ENCODE peak calls at places on chromosome 19, in five cellular contexts. Q is LNCaP clone FGC, P is esophagus squamous epithelium, V is colonic mucosa, U is coronary artery. W is an unnamed sample.

GRCh38 chr19:19997656-19998268 is 41.5 kb downstream of the ZNF682 start:
- DNase-seq in Q (no peak), P (no peak), V (no peak), U (no peak), W (peak)

GRCh38 chr19:33302974-33303790 is 848 bp upstream of the CEBPA start:
- DNase-seq in Q (peak), P (no peak), V (no peak), U (peak), W (peak)

GRCh38 chr19:10846500-10847202 is 1.6 kb upstream of the C19orf38 start:
- DNase-seq in Q (no peak), P (no peak), V (no peak), U (no peak), W (no peak)

GRCh38 chr19:33621811-33622504 is at the start of gene CHST8:
- DNase-seq in Q (no peak), P (no peak), V (peak), U (no peak), W (no peak)

GRCh38 chr19:52099497-52100138 is 4.1 kb upstream of the ZNF841 start:
- DNase-seq in Q (no peak), P (no peak), V (no peak), U (no peak), W (no peak)

GRCh38 chr19:9565900-9566705 is 18.2 kb downstream of the ZNF121 start:
- DNase-seq in Q (no peak), P (no peak), V (no peak), U (no peak), W (no peak)

GRCh38 chr19:49910179-49910578 is 13.5 kb upstream of the IL4I1 start:
- DNase-seq in Q (no peak), P (no peak), V (no peak), U (no peak), W (no peak)

GRCh38 chr19:21328402-21328801 is 808 bp downstream of the ZNF708 start:
- DNase-seq in Q (no peak), P (no peak), V (no peak), U (no peak), W (no peak)

GRCh38 chr19:31444931-31445330 is 95.7 kb upstream of the TSHZ3 start:
- DNase-seq in Q (no peak), P (no peak), V (no peak), U (no peak), W (no peak)

GRCh38 chr19:17076539-17076919 is 952 bp downstream of the MYO9B start:
- DNase-seq in Q (no peak), P (no peak), V (no peak), U (no peak), W (no peak)

GRCh38 chr19:58556633-58557252 is 1.7 kb downstream of the UBE2M start:
- DNase-seq in Q (no peak), P (no peak), V (peak), U (no peak), W (peak)

GRCh38 chr19:35414442-35414841 is 33.6 kb upstream of the FFAR2 start:
- DNase-seq in Q (no peak), P (no peak), V (no peak), U (no peak), W (no peak)

GRCh38 chr19:28646629-28647028 is 566.3 kb downstream of the UQCRFS1 start:
- DNase-seq in Q (no peak), P (no peak), V (no peak), U (no peak), W (no peak)

GRCh38 chr19:3606690-3607289 is at the start of gene TBXA2R:
- DNase-seq in Q (no peak), P (no peak), V (peak), U (peak), W (peak)

GRCh38 chr19:55778331-55778730 is 9.4 kb downstream of the RFPL4AL1 start:
- DNase-seq in Q (no peak), P (no peak), V (no peak), U (no peak), W (no peak)

GRCh38 chr19:55781112-55781511 is 12.2 kb downstream of the RFPL4AL1 start:
- DNase-seq in Q (no peak), P (no peak), V (no peak), U (no peak), W (no peak)

GRCh38 chr19:55777528-55777927 is 8.6 kb downstream of the RFPL4AL1 start:
- DNase-seq in Q (no peak), P (no peak), V (no peak), U (no peak), W (no peak)
- TF ChIP-seq CTCF in Q (peak), P (no peak), V (no peak), U (no peak), W (no peak)

DNA sequence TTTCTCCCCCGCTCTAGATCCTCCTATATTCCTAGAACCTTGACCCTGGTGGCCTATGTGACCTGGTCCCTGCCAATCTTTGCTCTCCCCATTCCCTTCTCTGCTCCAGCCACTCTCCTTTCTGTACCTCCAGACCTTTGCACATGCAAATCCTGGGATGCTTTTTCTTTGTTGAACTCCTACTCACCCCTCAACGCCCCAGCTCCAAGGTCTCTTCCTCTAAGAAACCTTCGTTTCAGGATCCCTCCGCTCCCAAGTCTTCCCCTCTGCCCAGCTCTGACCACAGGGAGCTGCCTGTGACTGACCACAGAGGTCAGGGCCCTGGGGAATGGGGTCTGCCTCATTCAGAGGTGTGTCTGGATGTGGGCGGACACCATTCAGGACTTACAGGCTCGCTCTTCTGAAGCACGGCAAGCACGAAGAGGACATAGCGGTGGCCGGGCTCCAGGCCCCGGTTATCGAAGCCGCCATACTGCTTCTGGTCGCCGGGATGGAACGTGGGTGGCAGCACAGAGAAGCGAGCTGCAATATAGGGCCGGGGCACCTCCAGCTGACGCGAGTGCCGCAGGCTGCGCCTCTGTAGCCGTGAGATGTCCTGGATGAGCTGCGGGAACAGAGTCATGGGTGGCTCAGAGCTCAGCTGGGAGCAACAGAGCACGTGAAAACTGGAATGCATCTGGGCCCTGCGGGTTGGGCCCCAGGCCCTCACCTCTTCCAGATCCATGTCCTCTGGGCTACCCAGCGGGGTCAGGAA is 120.9 kb downstream of the PTPRS start:
- DNase-seq in Q (no peak), P (no peak), V (no peak), U (no peak), W (no peak)
- TF ChIP-seq CTCF in Q (no peak), P (no peak), V (no peak), U (no peak), W (no peak)

DNA sequence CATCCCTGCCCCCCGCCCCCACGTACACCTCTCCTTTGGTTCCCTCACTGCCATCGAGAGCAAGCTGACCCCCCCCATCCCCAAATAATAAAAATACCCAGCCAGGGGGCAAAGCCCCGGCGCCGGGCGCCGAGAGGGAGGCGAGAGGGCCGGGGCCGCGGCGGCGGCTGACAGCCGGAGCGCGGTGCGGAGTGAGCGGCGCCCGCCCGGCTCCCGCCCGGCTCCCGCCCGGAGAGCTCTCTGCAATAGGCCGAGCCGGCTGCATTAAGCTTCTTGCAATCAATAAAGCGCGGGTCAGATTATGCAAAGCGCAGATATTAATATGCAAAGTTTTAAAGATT is 40.9 kb downstream of the DEDD2 start:
- DNase-seq in Q (no peak), P (no peak), V (no peak), U (no peak), W (no peak)
- TF ChIP-seq CTCF in Q (no peak), P (no peak), V (no peak), U (no peak), W (no peak)

DNA sequence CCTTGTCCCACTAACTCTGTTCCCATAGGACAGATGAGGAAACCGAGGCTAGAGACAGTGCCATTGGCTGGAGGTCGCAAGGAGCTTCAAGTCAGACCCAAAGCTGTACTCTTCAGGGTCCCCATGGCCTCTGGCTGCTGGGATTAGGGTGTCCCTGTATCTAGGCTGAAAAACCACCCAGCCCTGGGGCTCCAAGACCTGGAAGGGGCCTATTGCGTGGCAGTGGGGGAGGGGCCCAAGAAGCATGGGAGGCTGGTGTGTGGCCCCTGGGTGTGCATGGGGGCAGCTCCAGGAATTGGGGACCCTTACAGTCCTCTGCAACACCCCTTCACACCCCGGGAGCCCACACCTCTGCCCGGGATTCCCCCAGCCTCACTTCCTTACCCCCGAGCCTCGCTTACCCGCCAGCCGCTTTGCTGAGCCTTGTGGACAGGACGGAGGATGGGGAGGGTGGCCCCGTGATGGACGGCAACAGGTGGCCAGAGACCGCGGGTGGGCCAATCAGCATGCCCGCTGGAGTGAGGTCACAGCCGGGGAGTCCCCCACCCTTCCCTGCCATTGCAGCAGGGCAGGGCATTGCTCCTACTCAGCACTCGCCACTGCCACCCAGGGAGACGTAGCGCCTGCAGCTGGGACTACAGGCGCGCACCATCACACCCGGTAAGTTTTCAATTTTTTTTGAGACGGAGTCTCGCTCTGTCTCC is at the start of gene JSRP1:
- DNase-seq in Q (no peak), P (no peak), V (no peak), U (no peak), W (no peak)
- TF ChIP-seq CTCF in Q (no peak), P (no peak), V (no peak), U (no peak), W (no peak)

DNA sequence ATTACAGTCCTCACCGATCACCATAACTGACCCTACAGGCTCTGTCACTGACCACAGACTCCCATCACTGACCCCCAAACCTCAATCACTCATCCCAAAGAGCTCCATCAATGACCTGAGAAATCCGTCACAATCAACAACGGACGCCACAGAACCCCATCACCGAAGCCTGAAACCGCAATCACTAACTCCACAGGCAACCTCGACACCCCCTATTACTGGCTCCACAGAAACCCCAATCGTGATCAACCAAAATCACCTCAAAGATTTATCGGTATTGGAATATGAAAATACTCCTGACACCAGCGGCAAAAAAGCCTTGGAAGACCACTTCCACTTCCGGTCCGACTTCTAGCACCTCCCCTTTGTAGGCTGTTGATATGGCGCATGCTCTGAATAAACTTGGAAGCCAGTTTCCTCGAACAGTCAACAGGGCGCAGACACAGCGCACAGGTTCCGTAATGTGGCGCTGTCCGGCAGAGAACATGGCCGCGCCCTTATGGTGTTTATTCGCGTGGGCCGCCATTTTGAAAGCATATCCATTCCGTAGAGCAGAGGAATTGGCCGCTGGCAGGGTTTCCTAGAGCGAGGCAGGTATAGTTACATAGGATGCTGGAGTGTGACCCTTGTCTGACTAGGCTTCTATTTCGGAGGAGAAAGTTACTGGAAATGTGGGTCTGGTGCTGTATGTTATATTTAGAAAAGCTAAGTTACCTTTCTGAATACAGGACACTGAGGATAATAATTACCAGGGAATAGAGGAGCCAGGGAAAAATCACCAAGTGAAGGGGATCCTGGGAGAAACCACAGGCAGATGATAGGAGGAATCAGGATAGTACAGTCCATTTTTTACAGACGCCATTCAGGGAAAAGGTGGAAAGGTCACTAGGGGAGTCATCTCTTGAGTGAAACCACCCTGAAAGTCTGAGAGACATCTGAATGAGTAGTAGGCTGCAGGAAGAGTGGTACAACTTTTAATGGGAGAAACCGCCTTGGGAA is at the start of gene ZNF585A:
- DNase-seq in Q (peak), P (peak), V (peak), U (peak), W (peak)
- TF ChIP-seq CTCF in Q (no peak), P (peak), V (no peak), U (no peak), W (no peak)

W was measured in activated B cell treated with CpG ODN at 0.5 μM for 24 hours.